ENCODE peak calls at places on chromosomes 6 and 20, in four cellular contexts. D is HFF-Myc; M is EL; A is stimulated activated CD8-positive, alpha-beta memory T cell treated with anti-CD3 and anti-CD28 coated beads, Interleukin-7, amount 100 ng/mL, for 48 hours. E is an unnamed sample.

GRCh38 chr6:90151827-90152449 is 144.7 kb downstream of the BACH2 start:
- DNase-seq in A (no peak), M (no peak), D (no peak), E (no peak)

GRCh38 chr20:22586645-22587310 is 2.4 kb upstream of the FOXA2 start:
- DNase-seq in A (no peak), D (no peak), M (no peak), E (no peak)

GRCh38 chr6:53041356-53041755 is 23.8 kb upstream of the FBXO9 start:
- DNase-seq in D (no peak), A (no peak), M (peak; percentile 72), E (no peak)

GRCh38 chr20:24102290-24102689 is 113.7 kb upstream of the GGTLC1 start:
- DNase-seq in D (no peak), M (peak; percentile 3), A (no peak), E (peak; percentile 5)

GRCh38 chr6:6221829-6222535 is 98.5 kb downstream of the F13A1 start:
- DNase-seq in M (no peak), D (no peak), A (no peak), E (no peak)

GRCh38 chr6:17703256-17703694 is 3.5 kb downstream of the NUP153 start:
- DNase-seq in A (no peak), D (no peak), M (peak; percentile 83), E (no peak)

GRCh38 chr6:20540683-20541082 is 6.4 kb downstream of the CDKAL1 start:
- DNase-seq in M (no peak), A (no peak), D (no peak), E (no peak)

GRCh38 chr6:70103798-70104197 is 199.1 kb downstream of the COL9A1 start:
- DNase-seq in M (no peak), D (no peak), A (peak; percentile 1), E (no peak)

GRCh38 chr20:15654208-15654649 is 919.0 kb downstream of the KIF16B start:
- DNase-seq in M (peak; percentile 75), A (no peak), D (peak; percentile 46), E (no peak)

GRCh38 chr20:25738198-25738597 is 41.5 kb upstream of the ZNF337 start:
- DNase-seq in D (no peak), A (no peak), M (peak; percentile 74), E (no peak)

GRCh38 chr6:51983564-51983963 is 103.8 kb downstream of the PKHD1 start:
- DNase-seq in M (no peak), D (no peak), A (no peak), E (no peak)

GRCh38 chr6:125586074-125586473 is 163.4 kb upstream of the HEY2 start:
- DNase-seq in M (no peak), A (no peak), D (no peak), E (no peak)

GRCh38 chr6:161327360-161327953 is 53.6 kb upstream of the AGPAT4 start:
- DNase-seq in A (no peak), D (no peak), M (peak; percentile 13), E (no peak)

GRCh38 chr20:36768768-36769430 is 4.7 kb downstream of the DSN1 start:
- DNase-seq in A (no peak), M (peak; percentile 69), D (peak; percentile 26), E (no peak)

GRCh38 chr6:165807249-165807951 is 144.4 kb upstream of the PDE10A start:
- DNase-seq in D (no peak), M (no peak), A (no peak), E (no peak)

GRCh38 chr20:53652090-53652858 is 58.6 kb upstream of the ZNF217 start:
- DNase-seq in D (no peak), M (no peak), A (no peak), E (no peak)

GRCh38 chr20:19934792-19935491 is 82.2 kb upstream of the NAA20 start:
- DNase-seq in D (no peak), M (no peak), A (no peak), E (no peak)

GRCh38 chr6:68572525-68572924 is 62.6 kb upstream of the ADGRB3 start:
- DNase-seq in D (no peak), M (no peak), A (no peak), E (no peak)

GRCh38 chr6:28655164-28655563 is 129.5 kb downstream of the GPX5 start:
- DNase-seq in A (no peak), D (no peak), M (no peak), E (no peak)

GRCh38 chr6:11918739-11919605 is 93.1 kb upstream of the HIVEP1 start:
- DNase-seq in A (no peak), D (no peak), M (peak; percentile 29), E (no peak)

GRCh38 chr6:14228571-14228970 is 111.0 kb downstream of the CD83 start:
- DNase-seq in D (peak; percentile 77), M (peak; percentile 44), A (no peak), E (no peak)

GRCh38 chr6:659716-660581 is 3.0 kb upstream of the HUS1B start:
- DNase-seq in M (no peak), D (no peak), A (no peak), E (no peak)

GRCh38 chr6:100260584-100260983 is 204.1 kb downstream of the SIM1 start:
- DNase-seq in D (no peak), A (no peak), M (peak; percentile 57), E (no peak)

GRCh38 chr6:50128420-50129005 is 78.8 kb upstream of the DEFB112 start:
- DNase-seq in M (peak; percentile 8), D (no peak), A (no peak), E (no peak)

GRCh38 chr6:45024610-45025009 is 303.5 kb upstream of the RUNX2 start:
- DNase-seq in M (no peak), D (no peak), A (no peak), E (no peak)

GRCh38 chr6:134115715-134116074 is 63.3 kb upstream of the SLC2A12 start:
- DNase-seq in A (no peak), M (no peak), D (no peak), E (no peak)